ENCODE peak calls at places on chromosomes 13 and 19, in eight cellular contexts. S is EH; A is CD8-positive, alpha-beta T cell; Z is GM20000; N is heart left ventricle; U is stimulated activated CD4-positive, alpha-beta T cell treated with anti-CD3 and anti-CD28 coated beads, TNF-alpha, amount 100 ng/mL, for 4 hours; Y is activated T-cell treated with anti-CD3 and anti-CD28 coated beads, Interleukin-2, amount 50 U/mL, for 72 hours; W is activated T-helper 1 cell treated with anti-CD3 and anti-CD28 coated beads, Interleukin-2, amount 50 U/mL, for 16 hours. L is an unnamed sample.

GRCh38 chr13:77333521-77334083 is 6.7 kb upstream of the MYCBP2 start:
- DNase-seq in S (no peak), A (no peak), Z (no peak), N (no peak), U (no peak), Y (no peak), W (no peak), L (no peak)

GRCh38 chr13:97328222-97328790 is 105.7 kb upstream of the RAP2A start:
- DNase-seq in S (peak), A (no peak), Z (no peak), N (no peak), U (no peak), Y (no peak), W (no peak), L (no peak)

GRCh38 chr19:45817725-45818301 is 2.7 kb upstream of the RSPH6A start:
- DNase-seq in S (no peak), A (no peak), Z (no peak), N (no peak), U (no peak), Y (no peak), W (no peak), L (no peak)

GRCh38 chr13:83499286-83499685 is 383.0 kb downstream of the SLITRK1 start:
- DNase-seq in S (peak), A (no peak), Z (no peak), N (no peak), U (no peak), Y (no peak), W (no peak), L (no peak)

GRCh38 chr13:76036176-76036575 is 400.0 kb downstream of the LMO7 start:
- DNase-seq in S (no peak), A (no peak), Z (no peak), N (no peak), U (no peak), Y (no peak), W (no peak), L (no peak)

GRCh38 chr19:50428768-50429463 is 3.8 kb upstream of the MYBPC2 start:
- DNase-seq in S (no peak), A (no peak), Z (no peak), N (no peak), U (no peak), Y (no peak), W (no peak), L (no peak)

GRCh38 chr13:113153810-113154748 is 4.4 kb upstream of the PROZ start:
- DNase-seq in S (peak), A (peak), Z (peak), N (peak), U (peak), Y (peak), W (peak), L (peak)

GRCh38 chr13:26923824-26924605 is 163.4 kb upstream of the GPR12 start:
- DNase-seq in S (peak), A (no peak), Z (no peak), N (no peak), U (no peak), Y (no peak), W (no peak), L (no peak)

GRCh38 chr13:107817652-107818287 is 397.6 kb downstream of the LIG4 start:
- DNase-seq in S (no peak), A (no peak), Z (no peak), N (no peak), U (no peak), Y (no peak), W (no peak), L (no peak)

GRCh38 chr19:55166530-55167268 is at the start of gene DNAAF3:
- DNase-seq in S (peak), A (peak), Z (peak), N (peak), U (peak), Y (peak), W (peak), L (peak)

GRCh38 chr13:73025212-73026012 is 33.4 kb upstream of the KLF5 start:
- DNase-seq in S (peak), A (no peak), Z (peak), N (no peak), U (no peak), Y (no peak), W (no peak), L (no peak)

GRCh38 chr13:107590556-107590955 is 624.8 kb downstream of the LIG4 start:
- DNase-seq in S (no peak), A (no peak), Z (no peak), N (no peak), U (no peak), Y (no peak), W (no peak), L (no peak)

GRCh38 chr19:45547965-45548609 is 36.5 kb downstream of the OPA3 start:
- DNase-seq in S (peak), A (no peak), Z (no peak), N (no peak), U (no peak), Y (no peak), W (no peak), L (no peak)

GRCh38 chr19:35251456-35251855 is 2.7 kb downstream of the LSR start:
- DNase-seq in S (no peak), A (no peak), Z (no peak), N (no peak), U (no peak), Y (no peak), W (no peak), L (peak)

GRCh38 chr13:111429064-111429558 is 108.7 kb downstream of the TEX29 start:
- DNase-seq in S (peak), A (peak), Z (peak), N (no peak), U (peak), Y (peak), W (no peak), L (peak)

GRCh38 chr13:45398862-45399261 is 19.3 kb downstream of the SLC25A30 start:
- DNase-seq in S (no peak), A (peak), Z (no peak), N (no peak), U (no peak), Y (peak), W (no peak), L (peak)

GRCh38 chr19:46081928-46082727 is 41.3 kb upstream of the IGFL4 start:
- DNase-seq in S (peak), A (no peak), Z (peak), N (no peak), U (no peak), Y (peak), W (no peak), L (no peak)

GRCh38 chr19:13621413-13621812 is 115.1 kb upstream of the CACNA1A start:
- DNase-seq in S (peak), A (no peak), Z (no peak), N (no peak), U (no peak), Y (peak), W (peak), L (no peak)

GRCh38 chr19:57363734-57364181 is 407 bp downstream of the TRAPPC2B start:
- DNase-seq in S (peak), A (no peak), Z (peak), N (no peak), U (no peak), Y (no peak), W (no peak), L (no peak)

GRCh38 chr19:4172861-4173473 is 9.4 kb downstream of the SIRT6 start:
- DNase-seq in S (peak), A (peak), Z (peak), N (peak), U (peak), Y (peak), W (peak), L (peak)

GRCh38 chr13:73938375-73939070 is 195.7 kb downstream of the KLF12 start:
- DNase-seq in S (peak), A (no peak), Z (no peak), N (no peak), U (no peak), Y (no peak), W (no peak), L (no peak)

GRCh38 chr13:20714161-20714560 is 10.7 kb downstream of the IL17D start:
- DNase-seq in S (peak), A (no peak), Z (no peak), N (peak), U (no peak), Y (no peak), W (no peak), L (no peak)

GRCh38 chr13:79171131-79172061 is 234.7 kb downstream of the RBM26 start:
- DNase-seq in S (no peak), A (no peak), Z (no peak), N (no peak), U (no peak), Y (no peak), W (no peak), L (no peak)

GRCh38 chr19:37963190-37963947 is 56.4 kb downstream of the SIPA1L3 start:
- DNase-seq in S (peak), A (no peak), Z (no peak), N (no peak), U (no peak), Y (no peak), W (no peak), L (no peak)

GRCh38 chr13:60463787-60464186 is 66.8 kb downstream of the TDRD3 start:
- DNase-seq in S (peak), A (no peak), Z (no peak), N (no peak), U (no peak), Y (no peak), W (no peak), L (no peak)

GRCh38 chr13:43227721-43228120 is 204.3 kb downstream of the DNAJC15 start:
- DNase-seq in S (peak), A (no peak), Z (no peak), N (no peak), U (no peak), Y (no peak), W (no peak), L (no peak)

GRCh38 chr13:110018009-110018408 is 231.6 kb upstream of the IRS2 start:
- DNase-seq in S (peak), A (no peak), Z (no peak), N (no peak), U (no peak), Y (no peak), W (no peak), L (no peak)

GRCh38 chr19:46880440-46880839 is 19.6 kb downstream of the ARHGAP35 start:
- DNase-seq in S (peak), A (no peak), Z (no peak), N (no peak), U (no peak), Y (no peak), W (no peak), L (no peak)

GRCh38 chr19:58311345-58311744 is 6.2 kb downstream of the ERVK3-1 start:
- DNase-seq in S (no peak), A (no peak), Z (no peak), N (no peak), U (no peak), Y (no peak), W (no peak), L (no peak)

GRCh38 chr13:74931698-74932433 is 550.1 kb downstream of the TBC1D4 start:
- DNase-seq in S (no peak), A (no peak), Z (no peak), N (no peak), U (no peak), Y (no peak), W (no peak), L (no peak)

GRCh38 chr19:46875657-46876056 is 14.9 kb downstream of the ARHGAP35 start:
- DNase-seq in S (no peak), A (no peak), Z (no peak), N (no peak), U (no peak), Y (no peak), W (no peak), L (no peak)

GRCh38 chr13:50873481-50873880 is 30.0 kb upstream of the DLEU7 start:
- DNase-seq in S (no peak), A (no peak), Z (no peak), N (no peak), U (no peak), Y (no peak), W (no peak), L (no peak)

GRCh38 chr13:89571676-89572075 is 1775.8 kb upstream of the MIR17HG start:
- DNase-seq in S (no peak), A (no peak), Z (no peak), N (no peak), U (no peak), Y (no peak), W (no peak), L (no peak)

GRCh38 chr13:79531542-79532239 is 50.7 kb downstream of the NDFIP2 start:
- DNase-seq in S (no peak), A (no peak), Z (no peak), N (no peak), U (no peak), Y (no peak), W (no peak), L (no peak)